ENCODE peak calls at places on chromosomes 16 and 17, in four cellular contexts. J, I, Z and F are unnamed samples.

GRCh38 chr16:77064037-77064436 is 127.0 kb upstream of the MON1B start:
- DNase-seq in J (no peak), I (no peak), Z (no peak), F (no peak)

GRCh38 chr16:3655030-3655790 is 719 bp downstream of the DNASE1 start:
- DNase-seq in J (no peak), I (peak), Z (no peak), F (no peak)

GRCh38 chr16:48574766-48575165 is 35.2 kb downstream of the N4BP1 start:
- DNase-seq in J (no peak), I (no peak), Z (no peak), F (no peak)

GRCh38 chr17:49993423-49994037 is 1.5 kb downstream of the DLX3 start:
- DNase-seq in J (peak), I (no peak), Z (peak), F (no peak)

GRCh38 chr17:496761-497586 is 144.4 kb upstream of the RPH3AL start:
- DNase-seq in J (peak), I (no peak), Z (no peak), F (no peak)

GRCh38 chr16:10521681-10522274 is 58.6 kb downstream of the EMP2 start:
- DNase-seq in J (peak), I (peak), Z (peak), F (peak)

GRCh38 chr17:32443827-32444300 is 446 bp upstream of the PSMD11 start:
- DNase-seq in J (peak), I (no peak), Z (no peak), F (no peak)

GRCh38 chr16:67968440-67969285 is at the start of gene SLC12A4:
- DNase-seq in J (peak), I (peak), Z (peak), F (peak)

GRCh38 chr16:71965223-71965622 is 35.0 kb downstream of the PKD1L3 start:
- DNase-seq in J (no peak), I (no peak), Z (no peak), F (no peak)

GRCh38 chr17:80647746-80648145 is 103.1 kb downstream of the RPTOR start:
- DNase-seq in J (peak), I (no peak), Z (no peak), F (no peak)

GRCh38 chr16:84730406-84731106 is 30.8 kb downstream of the USP10 start:
- DNase-seq in J (peak), I (peak), Z (peak), F (peak)